ENCODE peak calls at places on chromosomes 4 and X, in four cellular contexts. W, F, L and X are unnamed samples.
A peak's percentile ranks its signal among the peaks of the same experiment; 100 is the strongest.

GRCh38 chr4:113682730-113683129 is 78.8 kb downstream of the CAMK2D start:
- DNase-seq in W (no peak), L (no peak), F (no peak), X (no peak)

GRCh38 chr4:150828159-150828558 is 186.9 kb downstream of the LRBA start:
- DNase-seq in F (no peak), W (peak; percentile 72), L (no peak), X (no peak)

GRCh38 chrX:16978193-16978984 is 31.9 kb downstream of the REPS2 start:
- DNase-seq in F (no peak), L (no peak), W (no peak), X (no peak)

GRCh38 chrX:68428431-68428830 is 4.9 kb downstream of the OPHN1 start:
- DNase-seq in W (no peak), F (peak; percentile 37), L (peak; percentile 66), X (no peak)

GRCh38 chr4:123477804-123478209 is 81.2 kb downstream of the SPRY1 start:
- DNase-seq in W (no peak), F (peak; percentile 93), L (no peak), X (no peak)

GRCh38 chr4:182575225-182575624 is 332.0 kb downstream of the TENM3 start:
- DNase-seq in W (no peak), L (no peak), F (no peak), X (no peak)

GRCh38 chr4:183099537-183100297 is 660 bp downstream of the WWC2 start:
- DNase-seq in L (no peak), W (peak; percentile 80), F (peak; percentile 39), X (peak; percentile 84)

GRCh38 chr4:66640216-66640615 is 905.1 kb downstream of the CENPC start:
- DNase-seq in L (no peak), F (no peak), W (no peak), X (no peak)

GRCh38 chr4:2754848-2755820 is 1.0 kb downstream of the TNIP2 start:
- DNase-seq in L (no peak), F (no peak), W (peak; percentile 62), X (no peak)